ENCODE peak calls at places on chromosomes 4 and X, in six cellular contexts. A is C1 segment of cervical spinal cord, E is H54, B is pancreas, Z is fibroblast of gingiva, Q is hippocampal formation. Y is an unnamed sample.

GRCh38 chr4:18454349-18454748 is 432.8 kb upstream of the LCORL start:
- DNase-seq in B (no peak), A (no peak), Q (no peak), E (no peak), Z (no peak), Y (no peak)

GRCh38 chr4:126790633-126791032 is 842.1 kb upstream of the INTU start:
- DNase-seq in B (no peak), Z (peak), Q (no peak), E (no peak), A (no peak), Y (no peak)

GRCh38 chr4:8495803-8496202 is 55.2 kb downstream of the TRMT44 start:
- DNase-seq in A (no peak), B (no peak), E (no peak), Q (no peak), Z (no peak), Y (no peak)

GRCh38 chrX:65522739-65523372 is 11.7 kb downstream of the LAS1L start:
- DNase-seq in B (no peak), Z (peak), E (no peak), Q (no peak), A (no peak), Y (no peak)

GRCh38 chr4:113355550-113356371 is 306.3 kb downstream of the ANK2 start:
- DNase-seq in B (no peak), Z (peak), A (no peak), Q (peak), E (peak), Y (no peak)

GRCh38 chrX:48854898-48855297 is 19.5 kb upstream of the PCSK1N start:
- DNase-seq in B (no peak), E (no peak), Z (no peak), Q (no peak), A (no peak), Y (peak)

GRCh38 chrX:3380603-3381002 is 34.2 kb upstream of the MXRA5 start:
- DNase-seq in Q (no peak), B (no peak), E (no peak), A (no peak), Z (no peak), Y (no peak)

GRCh38 chrX:96098471-96098870 is 586.2 kb upstream of the DIAPH2 start:
- DNase-seq in A (no peak), Z (no peak), E (no peak), Q (no peak), B (no peak), Y (no peak)

GRCh38 chrX:118188977-118189376 is 72.4 kb upstream of the KLHL13 start:
- DNase-seq in A (no peak), Z (no peak), Q (no peak), E (no peak), B (no peak), Y (no peak)

GRCh38 chrX:46326161-46326560 is 219.1 kb downstream of the ZNF674 start:
- DNase-seq in Z (peak), Q (no peak), A (no peak), B (no peak), E (no peak), Y (no peak)

GRCh38 chr4:61783050-61783449 is 582.9 kb downstream of the ADGRL3 start:
- DNase-seq in B (no peak), A (no peak), E (no peak), Q (no peak), Z (no peak), Y (no peak)

GRCh38 chrX:77564824-77565223 is 117.6 kb downstream of the FGF16 start:
- DNase-seq in Q (no peak), B (no peak), E (no peak), A (no peak), Z (no peak), Y (no peak)

GRCh38 chrX:38327775-38328081 is 419 bp upstream of the RPGR start:
- DNase-seq in E (no peak), A (no peak), Z (no peak), B (no peak), Q (no peak), Y (no peak)

GRCh38 chr4:167897116-167897515 is 195.2 kb upstream of the ANXA10 start:
- DNase-seq in Z (no peak), Q (no peak), B (no peak), E (no peak), A (no peak), Y (peak)

GRCh38 chr4:86155766-86156165 is 204.1 kb downstream of the MAPK10 start:
- DNase-seq in Z (no peak), A (no peak), B (no peak), E (no peak), Q (no peak), Y (no peak)

GRCh38 chr4:48905363-48906015 is 1.1 kb downstream of the OCIAD2 start:
- DNase-seq in E (no peak), B (no peak), Z (no peak), A (no peak), Q (no peak), Y (no peak)

GRCh38 chrX:146863566-146863965 is 49.0 kb upstream of the CXorf51A start:
- DNase-seq in A (no peak), B (no peak), Q (no peak), Z (no peak), E (no peak), Y (no peak)

GRCh38 chr4:138576684-138577083 is 334.5 kb upstream of the SLC7A11 start:
- DNase-seq in A (no peak), Q (no peak), Z (peak), E (no peak), B (no peak), Y (no peak)

GRCh38 chr4:165635261-165635838 is 237.7 kb upstream of the TLL1 start:
- DNase-seq in Z (no peak), B (no peak), A (no peak), Q (no peak), E (no peak), Y (peak)